ENCODE peak calls at places on chromosomes 13 and 19, in four cellular contexts. G is endothelial cell; V is activated CD8-positive, alpha-beta T cell treated with anti-CD3 and anti-CD28 coated beads for 36 hours; O is fibroblast of lung. Z is an unnamed sample.

GRCh38 chr19:1633269-1633606 is 19.2 kb downstream of the TCF3 start:
- DNase-seq in G (no peak), V (no peak), O (no peak), Z (no peak)

GRCh38 chr13:48232420-48233096 is 448 bp upstream of the ITM2B start:
- DNase-seq in G (no peak), V (peak), O (no peak), Z (no peak)

GRCh38 chr13:106212436-106213010 is 322.9 kb downstream of the EFNB2 start:
- DNase-seq in G (no peak), V (no peak), O (peak), Z (no peak)

GRCh38 chr13:22325761-22326160 is 654.9 kb downstream of the FGF9 start:
- DNase-seq in G (no peak), V (no peak), O (no peak), Z (no peak)

GRCh38 chr19:29712744-29713516 is 2.1 kb downstream of the C19orf12 start:
- DNase-seq in G (no peak), V (peak), O (no peak), Z (no peak)

GRCh38 chr19:566403-566802 is 6.0 kb upstream of the BSG start:
- DNase-seq in G (no peak), V (no peak), O (peak), Z (no peak)

GRCh38 chr13:73171242-73171641 is 112.4 kb downstream of the KLF5 start:
- DNase-seq in G (no peak), V (no peak), O (no peak), Z (no peak)

GRCh38 chr19:33293255-33294057 is 8.9 kb downstream of the CEBPA start:
- DNase-seq in G (no peak), V (no peak), O (peak), Z (no peak)

GRCh38 chr19:18895828-18896341 is at the start of gene CERS1:
- DNase-seq in G (peak), V (no peak), O (no peak), Z (peak)

GRCh38 chr19:18896421-18896841 is 473 bp upstream of the CERS1 start:
- DNase-seq in G (no peak), V (no peak), O (no peak), Z (peak)

GRCh38 chr19:18893573-18894253 is 2.2 kb downstream of the CERS1 start:
- DNase-seq in G (no peak), V (no peak), O (no peak), Z (no peak)

GRCh38 chr19:18894254-18895037 is 1.5 kb downstream of the CERS1 start:
- DNase-seq in G (no peak), V (no peak), O (peak), Z (peak)

DNA sequence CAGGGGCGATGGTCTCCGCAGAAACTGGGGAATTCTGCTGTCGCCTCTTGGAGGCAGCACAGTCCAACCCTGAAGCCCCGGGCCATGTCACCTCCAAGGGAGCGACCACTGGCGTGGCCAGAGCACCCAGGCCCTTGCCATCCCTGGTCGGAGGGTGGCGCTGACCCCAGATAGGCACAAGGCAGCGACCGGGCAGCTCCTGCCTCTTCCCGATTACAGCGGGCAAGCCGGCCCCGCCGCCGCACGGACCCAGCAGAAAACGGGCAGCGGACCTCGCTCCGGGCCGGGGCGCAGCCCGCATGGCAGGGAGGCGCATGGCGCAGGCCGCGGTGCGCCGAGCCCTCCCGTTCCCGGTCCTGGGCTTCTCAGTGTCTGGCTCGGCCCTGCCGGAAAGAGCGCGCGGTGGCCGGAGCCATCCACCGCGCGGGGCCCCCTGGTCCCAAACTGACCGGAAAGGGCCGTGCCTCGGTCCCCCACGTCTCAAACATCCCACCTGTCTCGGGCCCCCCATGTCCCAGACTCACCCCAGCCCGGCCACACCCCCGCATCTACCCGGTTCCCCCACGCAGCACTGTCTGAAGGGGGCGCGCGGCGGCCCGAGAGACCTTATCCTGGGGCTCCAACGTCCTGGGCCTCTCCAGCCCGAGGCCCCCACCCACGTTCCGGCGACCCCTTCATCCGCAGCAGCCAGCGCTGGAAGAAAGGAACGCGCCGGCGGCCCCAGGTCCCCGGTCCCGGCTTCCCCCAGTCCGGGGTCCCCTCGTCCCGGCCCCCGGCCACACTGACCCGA is 725 bp downstream of the CERS1 start:
- DNase-seq in G (peak), V (peak), O (peak), Z (peak)
- TF ChIP-seq CTCF in G (peak), V (no peak), O (peak), Z (peak)

DNA sequence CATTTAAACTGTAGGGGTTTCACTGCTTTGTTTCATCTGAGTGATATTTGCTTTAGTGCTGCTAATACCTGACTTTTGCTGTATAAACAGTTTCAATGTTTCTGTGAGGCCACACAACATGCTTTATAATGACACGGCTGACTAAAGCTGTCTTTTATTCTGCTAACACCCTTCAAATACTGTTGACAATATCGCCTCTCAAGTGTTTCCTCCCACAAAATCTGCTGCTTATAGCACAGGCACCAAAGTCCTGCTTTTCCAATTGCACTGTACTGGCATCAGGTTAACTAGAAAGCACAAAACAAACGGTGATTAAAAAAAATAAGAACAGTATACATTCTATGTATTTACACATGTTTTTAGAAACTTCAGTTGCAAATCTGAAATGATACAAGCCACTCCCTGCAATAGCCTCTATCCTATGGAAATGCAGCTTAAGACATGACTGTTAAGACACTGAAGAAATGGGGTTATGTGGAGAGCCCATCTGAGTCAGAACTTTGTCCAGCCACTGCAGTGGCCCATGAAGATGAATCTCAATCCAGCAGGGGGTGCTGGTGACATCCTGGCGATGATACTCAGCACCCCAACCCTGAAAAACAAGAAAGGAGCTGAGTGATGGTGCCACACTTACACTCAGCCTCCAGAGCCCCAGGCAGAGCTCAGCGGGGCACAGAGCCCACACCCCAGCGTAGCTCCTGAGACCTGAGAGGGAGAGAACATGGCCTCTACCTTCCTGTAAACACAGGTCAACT is 29.4 kb downstream of the RFXAP start:
- DNase-seq in G (no peak), V (peak), O (no peak), Z (peak)
- TF ChIP-seq CTCF in G (peak), V (no peak), O (no peak), Z (peak)

GRCh38 chr19:48644839-48645651 is 942 bp downstream of the CA11 start:
- DNase-seq in G (peak), V (peak), O (peak), Z (peak)
- TF ChIP-seq CTCF in G (no peak), V (no peak), O (no peak), Z (no peak)

GRCh38 chr19:52694921-52695320 is 39.9 kb downstream of the ZNF611 start:
- DNase-seq in G (no peak), V (no peak), O (no peak), Z (no peak)
- TF ChIP-seq CTCF in G (no peak), V (no peak), O (no peak), Z (no peak)

GRCh38 chr13:94993608-94994007 is 281.3 kb upstream of the SOX21 start:
- DNase-seq in G (no peak), V (no peak), O (no peak), Z (no peak)
- TF ChIP-seq CTCF in G (no peak), V (no peak), O (no peak), Z (no peak)

GRCh38 chr13:68923995-68924394 is 1183.6 kb upstream of the ATXN8OS start:
- DNase-seq in G (no peak), V (no peak), O (no peak), Z (no peak)

GRCh38 chr13:68929055-68929454 is 1178.6 kb upstream of the ATXN8OS start:
- DNase-seq in G (no peak), V (no peak), O (no peak), Z (no peak)

GRCh38 chr13:68927387-68928026 is 1180.1 kb upstream of the ATXN8OS start:
- DNase-seq in G (peak), V (no peak), O (peak), Z (no peak)
- TF ChIP-seq CTCF in G (peak), V (no peak), O (peak), Z (peak)

GRCh38 chr13:100513987-100514670 is 74.5 kb downstream of the GGACT start:
- DNase-seq in G (no peak), V (no peak), O (peak), Z (no peak)
- TF ChIP-seq CTCF in G (no peak), V (no peak), O (no peak), Z (no peak)